ENCODE peak calls at places on chromosomes 11 and 22, in seven cellular contexts. I is GM18507, F is spleen, Q is H9, W is HEK293T, X is NB4, Y is neural crest cell. V is an unnamed sample.

GRCh38 chr11:124078591-124078990 is 36.7 kb upstream of the VWA5A start:
- DNase-seq in W (no peak), X (no peak), F (no peak), I (no peak), Q (no peak), Y (no peak), V (no peak)

GRCh38 chr22:28799834-28800307 is 498 bp downstream of the XBP1 start:
- DNase-seq in F (peak), X (peak), Q (peak), W (peak), I (no peak), Y (peak), V (no peak)

GRCh38 chr22:26585104-26585790 is 4.7 kb downstream of the TPST2 start:
- DNase-seq in X (no peak), I (no peak), W (no peak), Y (no peak), F (peak), Q (no peak), V (peak)

GRCh38 chr11:66467034-66467659 is 442 bp downstream of the PELI3 start:
- DNase-seq in Y (no peak), I (no peak), W (peak), F (no peak), Q (no peak), X (peak), V (no peak)

GRCh38 chr22:44622147-44622427 is 79.9 kb upstream of the PRR5 start:
- DNase-seq in Q (peak), F (peak), I (no peak), X (no peak), W (no peak), Y (no peak), V (no peak)

GRCh38 chr11:120432056-120433018 is 79.2 kb upstream of the GRIK4 start:
- DNase-seq in X (peak), Q (no peak), F (no peak), I (no peak), Y (no peak), W (no peak), V (no peak)

GRCh38 chr22:49543876-49544275 is 283.8 kb downstream of the BRD1 start:
- DNase-seq in I (no peak), F (peak), W (no peak), Y (no peak), Q (no peak), X (no peak), V (no peak)

GRCh38 chr11:130449996-130450419 is 1.6 kb downstream of the ADAMTS15 start:
- DNase-seq in I (no peak), X (peak), W (no peak), Y (peak), F (no peak), Q (peak), V (no peak)

GRCh38 chr11:17547051-17547577 is at the start of gene OTOG:
- DNase-seq in Y (no peak), F (no peak), W (peak), I (no peak), X (no peak), Q (peak), V (no peak)

GRCh38 chr11:36628765-36629199 is 30.7 kb upstream of the RAG2 start:
- DNase-seq in W (peak), Q (no peak), F (no peak), I (no peak), X (no peak), Y (no peak), V (no peak)

GRCh38 chr22:22848364-22848866 is 39.2 kb upstream of the IGLL5 start:
- DNase-seq in F (peak), X (peak), I (no peak), Q (peak), Y (peak), W (peak), V (no peak)

GRCh38 chr11:66321606-66322005 is 4.8 kb upstream of the CD248 start:
- DNase-seq in Y (no peak), Q (no peak), F (no peak), I (no peak), W (no peak), X (no peak), V (no peak)

GRCh38 chr11:120539681-120540369 is 28.3 kb downstream of the GRIK4 start:
- DNase-seq in I (no peak), Y (no peak), W (no peak), Q (no peak), X (no peak), F (no peak), V (no peak)

GRCh38 chr11:127675602-127676001 is 675.0 kb upstream of the KIRREL3 start:
- DNase-seq in Y (no peak), I (no peak), X (no peak), W (no peak), F (no peak), Q (no peak), V (no peak)

GRCh38 chr11:11456896-11457295 is 103.8 kb upstream of the CSNK2A3 start:
- DNase-seq in Q (no peak), Y (no peak), I (no peak), F (no peak), X (no peak), W (no peak), V (no peak)

GRCh38 chr22:28116261-28116673 is 197.2 kb upstream of the PITPNB start:
- DNase-seq in F (no peak), Q (no peak), I (no peak), X (no peak), W (no peak), Y (no peak), V (no peak)

GRCh38 chr11:68002943-68003845 is 703 bp downstream of the UNC93B1 start:
- DNase-seq in Y (no peak), Q (peak), I (no peak), X (peak), F (peak), W (peak), V (no peak)

GRCh38 chr11:8252946-8253345 is 10.7 kb downstream of the LMO1 start:
- DNase-seq in I (no peak), Q (peak), Y (no peak), F (peak), X (no peak), W (no peak), V (no peak)

GRCh38 chr22:40829131-40829530 is 10.0 kb upstream of the SLC25A17 start:
- DNase-seq in X (no peak), W (no peak), I (no peak), F (no peak), Q (no peak), Y (no peak), V (no peak)

GRCh38 chr11:72173291-72173690 is 18.6 kb upstream of the FOLR1 start:
- DNase-seq in Y (no peak), X (no peak), Q (no peak), I (no peak), W (no peak), F (no peak), V (no peak)

GRCh38 chr22:45934659-45935341 is 42.2 kb downstream of the WNT7B start:
- DNase-seq in F (no peak), W (no peak), X (peak), Q (no peak), Y (no peak), I (no peak), V (no peak)

GRCh38 chr22:30934053-30934452 is 34.5 kb downstream of the MORC2 start:
- DNase-seq in Y (no peak), Q (no peak), F (no peak), W (no peak), I (no peak), X (no peak), V (no peak)

GRCh38 chr11:16365456-16366355 is 9.4 kb upstream of the SOX6 start:
- DNase-seq in X (no peak), Y (no peak), I (no peak), Q (no peak), F (no peak), W (no peak), V (no peak)

V was measured in GF-D8.